ENCODE peak calls at places on chromosomes 13 and 19, in four cellular contexts. One of them, this sample, is unnamed.

GRCh38 chr13:39688699-39689405 is 33.4 kb downstream of the COG6 start:
- DNase-seq in activated T-cell treated with anti-CD3 and anti-CD28 coated beads, Interleukin-2, amount 50 U/mL, for 48 hours: no peak
- DNase-seq in uterus: no peak
- DNase-seq in EL: peak
- DNase-seq in this sample: no peak

GRCh38 chr19:19217110-19217509 is 5.4 kb downstream of the NCAN start:
- DNase-seq in activated T-cell treated with anti-CD3 and anti-CD28 coated beads, Interleukin-2, amount 50 U/mL, for 48 hours: no peak
- DNase-seq in uterus: no peak
- DNase-seq in EL: peak
- DNase-seq in this sample: no peak

GRCh38 chr19:47228168-47228936 is 2.6 kb downstream of the BBC3 start:
- DNase-seq in activated T-cell treated with anti-CD3 and anti-CD28 coated beads, Interleukin-2, amount 50 U/mL, for 48 hours: peak
- DNase-seq in uterus: peak
- DNase-seq in EL: peak
- DNase-seq in this sample: peak

GRCh38 chr13:109584844-109585361 is 201.5 kb downstream of the IRS2 start:
- DNase-seq in activated T-cell treated with anti-CD3 and anti-CD28 coated beads, Interleukin-2, amount 50 U/mL, for 48 hours: no peak
- DNase-seq in uterus: no peak
- DNase-seq in EL: no peak
- DNase-seq in this sample: no peak

GRCh38 chr19:50238043-50238442 is 34.6 kb downstream of the MYH14 start:
- DNase-seq in activated T-cell treated with anti-CD3 and anti-CD28 coated beads, Interleukin-2, amount 50 U/mL, for 48 hours: no peak
- DNase-seq in uterus: no peak
- DNase-seq in EL: no peak
- DNase-seq in this sample: no peak

GRCh38 chr19:32336259-32337111 is 8.9 kb upstream of the ZNF507 start:
- DNase-seq in activated T-cell treated with anti-CD3 and anti-CD28 coated beads, Interleukin-2, amount 50 U/mL, for 48 hours: no peak
- DNase-seq in uterus: peak
- DNase-seq in EL: no peak
- DNase-seq in this sample: no peak

GRCh38 chr19:55340784-55341147 is 1.1 kb downstream of the KMT5C start:
- DNase-seq in activated T-cell treated with anti-CD3 and anti-CD28 coated beads, Interleukin-2, amount 50 U/mL, for 48 hours: peak
- DNase-seq in uterus: no peak
- DNase-seq in EL: no peak
- DNase-seq in this sample: no peak

GRCh38 chr13:103358245-103358932 is 292.2 kb upstream of the SLC10A2 start:
- DNase-seq in activated T-cell treated with anti-CD3 and anti-CD28 coated beads, Interleukin-2, amount 50 U/mL, for 48 hours: no peak
- DNase-seq in uterus: no peak
- DNase-seq in EL: no peak
- DNase-seq in this sample: no peak

GRCh38 chr19:8459520-8460260 is 14.9 kb downstream of the HNRNPM start:
- DNase-seq in activated T-cell treated with anti-CD3 and anti-CD28 coated beads, Interleukin-2, amount 50 U/mL, for 48 hours: no peak
- DNase-seq in uterus: no peak
- DNase-seq in EL: peak
- DNase-seq in this sample: peak

GRCh38 chr13:40994581-40995230 is 24.4 kb downstream of the ELF1 start:
- DNase-seq in activated T-cell treated with anti-CD3 and anti-CD28 coated beads, Interleukin-2, amount 50 U/mL, for 48 hours: no peak
- DNase-seq in uterus: no peak
- DNase-seq in EL: no peak
- DNase-seq in this sample: no peak

GRCh38 chr13:112715715-112716460 is 26.1 kb downstream of the ATP11A start:
- DNase-seq in activated T-cell treated with anti-CD3 and anti-CD28 coated beads, Interleukin-2, amount 50 U/mL, for 48 hours: no peak
- DNase-seq in uterus: no peak
- DNase-seq in EL: no peak
- DNase-seq in this sample: no peak

GRCh38 chr19:4802711-4803110 is 11.2 kb downstream of the FEM1A start:
- DNase-seq in activated T-cell treated with anti-CD3 and anti-CD28 coated beads, Interleukin-2, amount 50 U/mL, for 48 hours: no peak
- DNase-seq in uterus: no peak
- DNase-seq in EL: no peak
- DNase-seq in this sample: no peak

GRCh38 chr19:2627319-2627829 is 75.1 kb downstream of the GNG7 start:
- DNase-seq in activated T-cell treated with anti-CD3 and anti-CD28 coated beads, Interleukin-2, amount 50 U/mL, for 48 hours: peak
- DNase-seq in uterus: peak
- DNase-seq in EL: peak
- DNase-seq in this sample: peak

GRCh38 chr13:50376895-50377575 is 361.8 kb downstream of the KCNRG start:
- DNase-seq in activated T-cell treated with anti-CD3 and anti-CD28 coated beads, Interleukin-2, amount 50 U/mL, for 48 hours: no peak
- DNase-seq in uterus: no peak
- DNase-seq in EL: no peak
- DNase-seq in this sample: no peak

GRCh38 chr19:45769821-45770191 is 754 bp upstream of the SIX5 start:
- DNase-seq in activated T-cell treated with anti-CD3 and anti-CD28 coated beads, Interleukin-2, amount 50 U/mL, for 48 hours: no peak
- DNase-seq in uterus: peak
- DNase-seq in EL: no peak
- DNase-seq in this sample: peak

GRCh38 chr19:46746281-46746965 is at the start of gene STRN4:
- DNase-seq in activated T-cell treated with anti-CD3 and anti-CD28 coated beads, Interleukin-2, amount 50 U/mL, for 48 hours: peak
- DNase-seq in uterus: peak
- DNase-seq in EL: peak
- DNase-seq in this sample: peak

GRCh38 chr19:50321831-50322230 is 7.3 kb downstream of the KCNC3 start:
- DNase-seq in activated T-cell treated with anti-CD3 and anti-CD28 coated beads, Interleukin-2, amount 50 U/mL, for 48 hours: no peak
- DNase-seq in uterus: no peak
- DNase-seq in EL: no peak
- DNase-seq in this sample: no peak

GRCh38 chr19:51788936-51789795 is 5.8 kb upstream of the FPR3 start:
- DNase-seq in activated T-cell treated with anti-CD3 and anti-CD28 coated beads, Interleukin-2, amount 50 U/mL, for 48 hours: no peak
- DNase-seq in uterus: no peak
- DNase-seq in EL: peak
- DNase-seq in this sample: no peak

GRCh38 chr13:80338781-80339577 is 1.9 kb downstream of the SPRY2 start:
- DNase-seq in activated T-cell treated with anti-CD3 and anti-CD28 coated beads, Interleukin-2, amount 50 U/mL, for 48 hours: peak
- DNase-seq in uterus: peak
- DNase-seq in EL: peak
- DNase-seq in this sample: peak

GRCh38 chr19:13277104-13277809 is 127.0 kb downstream of the IER2 start:
- DNase-seq in activated T-cell treated with anti-CD3 and anti-CD28 coated beads, Interleukin-2, amount 50 U/mL, for 48 hours: peak
- DNase-seq in uterus: peak
- DNase-seq in EL: peak
- DNase-seq in this sample: peak

GRCh38 chr13:102073251-102073650 is 328.6 kb downstream of the FGF14 start:
- DNase-seq in activated T-cell treated with anti-CD3 and anti-CD28 coated beads, Interleukin-2, amount 50 U/mL, for 48 hours: no peak
- DNase-seq in uterus: no peak
- DNase-seq in EL: no peak
- DNase-seq in this sample: no peak

GRCh38 chr13:75514080-75515040 is 23.3 kb downstream of the COMMD6 start:
- DNase-seq in activated T-cell treated with anti-CD3 and anti-CD28 coated beads, Interleukin-2, amount 50 U/mL, for 48 hours: no peak
- DNase-seq in uterus: no peak
- DNase-seq in EL: peak
- DNase-seq in this sample: no peak

GRCh38 chr19:11814707-11815050 is 606 bp downstream of the ZNF440 start:
- DNase-seq in activated T-cell treated with anti-CD3 and anti-CD28 coated beads, Interleukin-2, amount 50 U/mL, for 48 hours: no peak
- DNase-seq in uterus: no peak
- DNase-seq in EL: peak
- DNase-seq in this sample: no peak

GRCh38 chr19:12782424-12783225 is 7.3 kb upstream of the HOOK2 start:
- DNase-seq in activated T-cell treated with anti-CD3 and anti-CD28 coated beads, Interleukin-2, amount 50 U/mL, for 48 hours: peak
- DNase-seq in uterus: peak
- DNase-seq in EL: peak
- DNase-seq in this sample: peak

GRCh38 chr13:85373322-85373721 is 425.9 kb downstream of the SLITRK6 start:
- DNase-seq in activated T-cell treated with anti-CD3 and anti-CD28 coated beads, Interleukin-2, amount 50 U/mL, for 48 hours: no peak
- DNase-seq in uterus: no peak
- DNase-seq in EL: no peak
- DNase-seq in this sample: no peak

GRCh38 chr13:44523176-44524017 is 52.7 kb downstream of the TSC22D1 start:
- DNase-seq in activated T-cell treated with anti-CD3 and anti-CD28 coated beads, Interleukin-2, amount 50 U/mL, for 48 hours: no peak
- DNase-seq in uterus: no peak
- DNase-seq in EL: peak
- DNase-seq in this sample: peak

GRCh38 chr13:34507630-34508029 is 434.4 kb upstream of the NBEA start:
- DNase-seq in activated T-cell treated with anti-CD3 and anti-CD28 coated beads, Interleukin-2, amount 50 U/mL, for 48 hours: no peak
- DNase-seq in uterus: no peak
- DNase-seq in EL: no peak
- DNase-seq in this sample: no peak

This sample was measured in SJSA1.